ENCODE peak calls at places on chromosomes 12 and 14, in four cellular contexts. One of them, this sample, is unnamed.

GRCh38 chr12:70243510-70244331 is 488 bp downstream of the CNOT2 start:
- DNase-seq in A549: peak
- DNase-seq in SK-N-SH: peak
- DNase-seq in WTC11: peak
- DNase-seq in this sample: peak

GRCh38 chr14:104879983-104880565 is 15.0 kb downstream of the CEP170B start:
- DNase-seq in SK-N-SH: no peak
- DNase-seq in A549: no peak
- DNase-seq in WTC11: no peak
- DNase-seq in this sample: no peak

GRCh38 chr12:109736552-109737108 is 23.0 kb downstream of the FAM222A start:
- DNase-seq in A549: no peak
- DNase-seq in SK-N-SH: peak
- DNase-seq in WTC11: peak
- DNase-seq in this sample: peak

GRCh38 chr14:98893675-98894074 is 378.3 kb downstream of the BCL11B start:
- DNase-seq in SK-N-SH: no peak
- DNase-seq in A549: no peak
- DNase-seq in WTC11: no peak
- DNase-seq in this sample: no peak

GRCh38 chr14:24903337-24903736 is 146.6 kb downstream of the STXBP6 start:
- DNase-seq in A549: no peak
- DNase-seq in SK-N-SH: no peak
- DNase-seq in WTC11: no peak
- DNase-seq in this sample: peak

GRCh38 chr12:58419905-58420304 is 478.5 kb downstream of the ATP23 start:
- DNase-seq in SK-N-SH: no peak
- DNase-seq in WTC11: no peak
- DNase-seq in A549: no peak
- DNase-seq in this sample: peak

GRCh38 chr12:67630373-67631088 is 18.0 kb upstream of the DYRK2 start:
- DNase-seq in WTC11: peak
- DNase-seq in A549: no peak
- DNase-seq in SK-N-SH: peak
- DNase-seq in this sample: no peak

GRCh38 chr12:65922077-65922476 is 97.8 kb downstream of the HMGA2 start:
- DNase-seq in WTC11: no peak
- DNase-seq in A549: no peak
- DNase-seq in SK-N-SH: no peak
- DNase-seq in this sample: no peak

GRCh38 chr12:128903231-128903630 is 50.0 kb downstream of the GLT1D1 start:
- DNase-seq in WTC11: no peak
- DNase-seq in SK-N-SH: no peak
- DNase-seq in A549: no peak
- DNase-seq in this sample: no peak

GRCh38 chr14:95303107-95303506 is 16.6 kb downstream of the CLMN start:
- DNase-seq in SK-N-SH: no peak
- DNase-seq in WTC11: no peak
- DNase-seq in A549: no peak
- DNase-seq in this sample: no peak

GRCh38 chr12:1801285-1801975 is 18.9 kb upstream of the LRTM2 start:
- DNase-seq in WTC11: no peak
- DNase-seq in A549: no peak
- DNase-seq in SK-N-SH: peak
- DNase-seq in this sample: peak

GRCh38 chr12:82425241-82425640 is 66.9 kb downstream of the METTL25 start:
- DNase-seq in SK-N-SH: no peak
- DNase-seq in A549: no peak
- DNase-seq in WTC11: no peak
- DNase-seq in this sample: peak

GRCh38 chr12:113048716-113049127 is 7.8 kb upstream of the DTX1 start:
- DNase-seq in SK-N-SH: peak
- DNase-seq in A549: peak
- DNase-seq in WTC11: peak
- DNase-seq in this sample: peak

GRCh38 chr14:101604228-101604934 is 43.1 kb downstream of the DIO3 start:
- DNase-seq in A549: no peak
- DNase-seq in WTC11: no peak
- DNase-seq in SK-N-SH: no peak
- DNase-seq in this sample: no peak

GRCh38 chr14:87170179-87170578 is 822.8 kb downstream of the GALC start:
- DNase-seq in WTC11: no peak
- DNase-seq in SK-N-SH: no peak
- DNase-seq in A549: no peak
- DNase-seq in this sample: no peak

GRCh38 chr12:6643569-6644256 is 3.5 kb downstream of the ACRBP start:
- DNase-seq in SK-N-SH: peak
- DNase-seq in A549: no peak
- DNase-seq in WTC11: no peak
- DNase-seq in this sample: no peak

GRCh38 chr12:93062100-93062419 is 133.0 kb upstream of the EEA1 start:
- DNase-seq in SK-N-SH: no peak
- DNase-seq in WTC11: no peak
- DNase-seq in A549: no peak
- DNase-seq in this sample: no peak

GRCh38 chr14:36690301-36691020 is 28.8 kb downstream of the PAX9 start:
- DNase-seq in WTC11: no peak
- DNase-seq in SK-N-SH: no peak
- DNase-seq in A549: peak
- DNase-seq in this sample: peak

GRCh38 chr12:62605972-62606371 is 139.3 kb downstream of the MON2 start:
- DNase-seq in WTC11: no peak
- DNase-seq in SK-N-SH: no peak
- DNase-seq in A549: no peak
- DNase-seq in this sample: no peak

GRCh38 chr12:13000616-13000934 is 510 bp upstream of the HEBP1 start:
- DNase-seq in SK-N-SH: peak
- DNase-seq in A549: peak
- DNase-seq in WTC11: no peak
- DNase-seq in this sample: no peak

GRCh38 chr12:90808568-90808967 is 146.4 kb downstream of the CCER1 start:
- DNase-seq in A549: no peak
- DNase-seq in SK-N-SH: no peak
- DNase-seq in WTC11: no peak
- DNase-seq in this sample: no peak

DNA sequence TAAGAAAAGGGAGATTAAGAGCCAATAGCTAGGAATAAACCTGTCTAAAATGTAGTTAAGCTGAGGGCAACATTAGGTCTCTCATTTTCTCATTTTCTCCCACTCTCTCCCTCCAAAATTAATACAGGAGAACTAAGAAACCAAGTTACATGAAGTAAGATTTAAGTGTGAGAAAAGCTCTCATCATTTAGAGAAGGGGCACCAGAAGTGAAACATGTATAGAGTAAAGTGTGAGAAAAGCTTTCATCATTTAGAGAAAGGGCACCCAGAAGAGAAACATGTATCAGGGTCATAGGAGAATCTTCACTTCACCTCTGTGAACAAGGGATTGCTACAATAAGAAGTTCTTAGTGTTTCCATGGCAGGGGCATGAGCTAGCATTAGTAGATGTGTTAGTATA is 132.4 kb upstream of the CNTN1 start:
- DNase-seq in SK-N-SH: no peak
- DNase-seq in A549: no peak
- DNase-seq in WTC11: no peak
- DNase-seq in this sample: no peak
- TF ChIP-seq USF2 in SK-N-SH: no peak
- TF ChIP-seq USF2 in A549: no peak
- TF ChIP-seq USF2 in WTC11: no peak
- TF ChIP-seq USF2 in this sample: no peak

GRCh38 chr12:49892732-49893317 is 10.9 kb downstream of the FAIM2 start:
- DNase-seq in A549: no peak
- DNase-seq in WTC11: no peak
- DNase-seq in SK-N-SH: no peak
- DNase-seq in this sample: no peak

GRCh38 chr12:49895773-49896172 is 7.9 kb downstream of the FAIM2 start:
- DNase-seq in WTC11: no peak
- DNase-seq in A549: no peak
- DNase-seq in SK-N-SH: no peak
- DNase-seq in this sample: no peak

GRCh38 chr12:49894754-49895153 is 8.9 kb downstream of the FAIM2 start:
- DNase-seq in A549: no peak
- DNase-seq in SK-N-SH: no peak
- DNase-seq in WTC11: no peak
- DNase-seq in this sample: no peak

GRCh38 chr12:49892084-49892731 is 11.5 kb downstream of the FAIM2 start:
- DNase-seq in WTC11: no peak
- DNase-seq in A549: no peak
- DNase-seq in SK-N-SH: peak
- DNase-seq in this sample: no peak

GRCh38 chr12:49893753-49894752 is 9.6 kb downstream of the FAIM2 start:
- DNase-seq in WTC11: no peak
- DNase-seq in A549: peak
- DNase-seq in SK-N-SH: no peak
- DNase-seq in this sample: peak
- TF ChIP-seq USF2 in WTC11: no peak
- TF ChIP-seq USF2 in A549: no peak
- TF ChIP-seq USF2 in SK-N-SH: no peak
- TF ChIP-seq USF2 in this sample: no peak

GRCh38 chr14:52067873-52068740 is 752 bp downstream of the NID2 start:
- DNase-seq in WTC11: peak
- DNase-seq in SK-N-SH: peak
- DNase-seq in A549: peak
- DNase-seq in this sample: peak
- TF ChIP-seq USF2 in WTC11: no peak
- TF ChIP-seq USF2 in SK-N-SH: no peak
- TF ChIP-seq USF2 in A549: no peak
- TF ChIP-seq USF2 in this sample: no peak

GRCh38 chr14:34437729-34438080 is 24.3 kb downstream of the SPTSSA start:
- DNase-seq in A549: no peak
- DNase-seq in WTC11: no peak
- DNase-seq in SK-N-SH: no peak
- DNase-seq in this sample: no peak

GRCh38 chr14:34433957-34434356 is 28.1 kb downstream of the SPTSSA start:
- DNase-seq in WTC11: no peak
- DNase-seq in A549: no peak
- DNase-seq in SK-N-SH: no peak
- DNase-seq in this sample: no peak

GRCh38 chr14:34438438-34438837 is 23.6 kb downstream of the SPTSSA start:
- DNase-seq in WTC11: no peak
- DNase-seq in A549: no peak
- DNase-seq in SK-N-SH: no peak
- DNase-seq in this sample: no peak

GRCh38 chr14:34436960-34437728 is 24.9 kb downstream of the SPTSSA start:
- DNase-seq in SK-N-SH: no peak
- DNase-seq in A549: no peak
- DNase-seq in WTC11: no peak
- DNase-seq in this sample: no peak

DNA sequence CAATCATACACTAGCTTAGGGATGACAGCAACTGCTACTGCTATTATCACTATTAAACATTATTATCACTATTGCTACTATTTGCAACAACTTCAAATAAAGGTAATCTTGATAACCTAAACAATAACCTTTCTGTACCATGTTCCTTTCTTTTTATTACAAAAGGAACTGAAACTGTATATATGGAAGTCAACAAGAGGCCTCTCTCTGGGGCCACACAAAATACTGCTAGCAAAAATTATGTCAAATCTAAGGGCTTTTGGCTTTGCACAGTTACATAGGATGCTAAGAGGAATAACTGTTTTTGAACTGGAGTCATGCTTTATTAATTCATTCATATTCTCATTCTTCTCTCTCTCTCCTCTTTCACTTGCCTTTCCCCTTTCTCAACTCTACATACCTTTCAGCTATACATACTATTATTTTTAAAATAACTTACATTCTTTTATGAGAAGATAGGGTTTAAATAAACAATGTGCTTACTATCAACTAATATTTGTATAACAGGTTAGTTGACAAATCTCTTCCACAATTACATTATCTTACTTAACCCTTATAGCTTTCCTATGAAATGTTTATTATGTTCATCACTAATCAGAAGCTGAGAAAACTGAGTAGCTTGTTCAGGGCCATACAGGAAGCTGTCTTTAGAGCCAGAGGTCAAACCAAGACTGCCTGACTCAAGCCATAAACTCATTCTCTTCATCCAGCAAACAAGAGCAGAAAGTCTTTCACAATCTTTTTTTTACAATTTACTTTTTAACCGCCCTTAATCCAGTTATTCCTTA is 25.7 kb downstream of the SPTSSA start:
- DNase-seq in SK-N-SH: no peak
- DNase-seq in A549: no peak
- DNase-seq in WTC11: no peak
- DNase-seq in this sample: peak
- TF ChIP-seq USF2 in SK-N-SH: no peak
- TF ChIP-seq USF2 in A549: no peak
- TF ChIP-seq USF2 in WTC11: no peak
- TF ChIP-seq USF2 in this sample: no peak

GRCh38 chr12:120939523-120939922 is 35.4 kb upstream of the SPPL3 start:
- DNase-seq in WTC11: no peak
- DNase-seq in A549: no peak
- DNase-seq in SK-N-SH: no peak
- DNase-seq in this sample: no peak
- TF ChIP-seq USF2 in WTC11: no peak
- TF ChIP-seq USF2 in A549: no peak
- TF ChIP-seq USF2 in SK-N-SH: no peak
- TF ChIP-seq USF2 in this sample: no peak

GRCh38 chr14:76939015-76939742 is 89.3 kb downstream of the IRF2BPL start:
- DNase-seq in SK-N-SH: no peak
- DNase-seq in WTC11: no peak
- DNase-seq in A549: no peak
- DNase-seq in this sample: no peak

GRCh38 chr14:76940057-76940456 is 88.5 kb downstream of the IRF2BPL start:
- DNase-seq in SK-N-SH: no peak
- DNase-seq in WTC11: no peak
- DNase-seq in A549: no peak
- DNase-seq in this sample: no peak

GRCh38 chr14:76936483-76936882 is 92.0 kb downstream of the IRF2BPL start:
- DNase-seq in WTC11: no peak
- DNase-seq in SK-N-SH: no peak
- DNase-seq in A549: no peak
- DNase-seq in this sample: peak

GRCh38 chr14:76938092-76938500 is 90.4 kb downstream of the IRF2BPL start:
- DNase-seq in WTC11: no peak
- DNase-seq in SK-N-SH: no peak
- DNase-seq in A549: no peak
- DNase-seq in this sample: peak

GRCh38 chr14:76937181-76938091 is 91.1 kb downstream of the IRF2BPL start:
- DNase-seq in WTC11: no peak
- DNase-seq in A549: no peak
- DNase-seq in SK-N-SH: peak
- DNase-seq in this sample: peak
- TF ChIP-seq USF2 in WTC11: no peak
- TF ChIP-seq USF2 in A549: no peak
- TF ChIP-seq USF2 in SK-N-SH: no peak
- TF ChIP-seq USF2 in this sample: no peak

This sample was measured in IMR-90.